ENCODE peak calls at places on chromosomes 4 and X, in nine cellular contexts. Y is RPMI8226; Z is activated naive CD4-positive, alpha-beta T cell; P is GM18507; B is CD8-positive, alpha-beta T cell; O is lower lobe of right lung; W is heart right ventricle; N is GM23338; S is HEK293T. X is an unnamed sample.

GRCh38 chr4:102151696-102152095 is 193.6 kb downstream of the SLC39A8 start:
- DNase-seq in W (no peak), Y (no peak), Z (no peak), B (no peak), N (no peak), S (no peak), O (no peak), P (no peak), X (no peak)

GRCh38 chrX:4710618-4711433 is 997.4 kb upstream of the PRKX start:
- DNase-seq in P (no peak), O (no peak), Z (no peak), B (no peak), N (no peak), Y (no peak), S (no peak), W (no peak), X (no peak)

GRCh38 chr4:77434299-77435092 is 171.1 kb upstream of the CXCL13 start:
- DNase-seq in Y (peak), B (no peak), Z (no peak), O (peak), N (no peak), W (peak), S (no peak), P (no peak), X (no peak)

GRCh38 chrX:135931644-135932487 is 38.4 kb downstream of the SAGE1 start:
- DNase-seq in O (peak), P (no peak), S (peak), W (peak), Y (peak), B (no peak), N (peak), Z (no peak), X (no peak)

GRCh38 chr4:138707746-138708145 is 307.8 kb upstream of the NOCT start:
- DNase-seq in O (no peak), P (no peak), W (no peak), Z (no peak), B (no peak), N (no peak), Y (no peak), S (no peak), X (no peak)

GRCh38 chrX:99242001-99242400 is 1168.1 kb downstream of the PCDH19 start:
- DNase-seq in P (no peak), Z (no peak), W (no peak), N (peak), S (no peak), B (no peak), O (no peak), Y (no peak), X (no peak)

GRCh38 chr4:76585897-76586360 is 150.9 kb downstream of the SHROOM3 start:
- DNase-seq in B (no peak), Y (no peak), N (peak), O (peak), S (peak), P (peak), W (peak), Z (no peak), X (no peak)

GRCh38 chr4:186726440-186727148 is 2.9 kb upstream of the FAT1 start:
- DNase-seq in O (peak), N (peak), Z (no peak), W (peak), S (peak), Y (no peak), P (no peak), B (no peak), X (no peak)

GRCh38 chr4:109972786-109973528 is 60.3 kb downstream of the EGF start:
- DNase-seq in O (no peak), W (no peak), Z (no peak), P (no peak), B (no peak), N (peak), S (no peak), Y (no peak), X (no peak)

GRCh38 chrX:30875957-30876356 is 13.1 kb downstream of the TAB3 start:
- DNase-seq in Y (no peak), P (no peak), S (no peak), N (no peak), Z (no peak), B (no peak), W (no peak), O (no peak), X (no peak)

GRCh38 chr4:86152454-86152853 is 207.4 kb downstream of the MAPK10 start:
- DNase-seq in P (no peak), O (no peak), Y (no peak), B (no peak), N (no peak), S (no peak), W (no peak), Z (no peak), X (no peak)

GRCh38 chr4:37891221-37892159 is 606 bp downstream of the TBC1D1 start:
- DNase-seq in B (peak), P (peak), W (no peak), Z (peak), Y (peak), N (peak), S (peak), O (peak), X (peak)

GRCh38 chrX:12685541-12685940 is 105.7 kb upstream of the PRPS2 start:
- DNase-seq in Z (no peak), Y (no peak), B (no peak), P (no peak), N (no peak), W (no peak), S (no peak), O (no peak), X (no peak)

GRCh38 chr4:76704133-76704881 is 193.6 kb downstream of the SOWAHB start:
- DNase-seq in W (no peak), B (no peak), S (no peak), O (peak), Z (no peak), P (no peak), N (peak), Y (no peak), X (no peak)

GRCh38 chrX:7112071-7112470 is 35.4 kb upstream of the STS start:
- DNase-seq in Z (no peak), B (no peak), O (no peak), Y (no peak), S (no peak), P (no peak), N (no peak), W (no peak), X (no peak)

GRCh38 chr4:17781831-17782287 is 438 bp upstream of the FAM184B start:
- DNase-seq in S (no peak), O (no peak), N (peak), B (no peak), W (no peak), Z (no peak), Y (no peak), P (no peak), X (no peak)

GRCh38 chrX:23783569-23784486 is 855 bp downstream of the SAT1 start:
- DNase-seq in S (no peak), B (no peak), Z (no peak), P (no peak), W (no peak), N (no peak), O (no peak), Y (peak), X (no peak)

GRCh38 chrX:106726485-106727437 is at the start of gene RNF128:
- DNase-seq in W (peak), B (no peak), Y (no peak), O (peak), N (peak), Z (no peak), P (no peak), S (peak), X (no peak)

GRCh38 chrX:130637591-130637990 is 235.8 kb downstream of the RBMX2 start:
- DNase-seq in W (no peak), N (no peak), B (no peak), O (no peak), Z (no peak), Y (no peak), P (no peak), S (no peak), X (no peak)

GRCh38 chr4:61556277-61556676 is 356.2 kb downstream of the ADGRL3 start:
- DNase-seq in N (no peak), P (no peak), W (no peak), O (no peak), Y (no peak), B (no peak), S (no peak), Z (no peak), X (no peak)

GRCh38 chr4:23788460-23788859 is 101.4 kb downstream of the PPARGC1A start:
- DNase-seq in S (no peak), B (no peak), Z (no peak), P (no peak), W (no peak), N (no peak), O (no peak), Y (no peak), X (no peak)

GRCh38 chrX:50726296-50726695 is 87.7 kb downstream of the SHROOM4 start:
- DNase-seq in N (peak), S (no peak), Z (no peak), O (no peak), P (no peak), W (no peak), B (no peak), Y (no peak), X (no peak)

GRCh38 chr4:164508836-164509235 is 245.1 kb upstream of the SMIM31 start:
- DNase-seq in O (no peak), S (no peak), B (no peak), P (no peak), Y (no peak), W (no peak), N (no peak), Z (no peak), X (no peak)

GRCh38 chrX:49193542-49193964 is 6.4 kb downstream of the SYP start:
- DNase-seq in O (no peak), B (no peak), Y (no peak), Z (no peak), P (no peak), S (no peak), N (no peak), W (no peak), X (no peak)

GRCh38 chr4:70902577-70903281 is 560 bp downstream of the MOB1B start:
- DNase-seq in N (peak), W (no peak), P (peak), O (no peak), Z (peak), S (peak), B (peak), Y (no peak), X (no peak)

GRCh38 chr4:92012899-92013867 is 290.6 kb upstream of the GRID2 start:
- DNase-seq in B (no peak), Y (no peak), Z (no peak), O (no peak), S (no peak), P (no peak), W (no peak), N (peak), X (no peak)

GRCh38 chrX:79330022-79330421 is 37.1 kb downstream of the ITM2A start:
- DNase-seq in N (peak), B (no peak), Z (no peak), P (no peak), W (no peak), O (no peak), Y (no peak), S (no peak), X (no peak)

GRCh38 chrX:150848914-150849365 is 49.5 kb downstream of the CD99L2 start:
- DNase-seq in P (no peak), O (peak), Y (peak), S (no peak), N (no peak), B (no peak), W (no peak), Z (no peak), X (no peak)

GRCh38 chrX:54043696-54044125 is 562 bp downstream of the PHF8 start:
- DNase-seq in B (peak), Z (peak), S (peak), Y (peak), P (no peak), N (peak), O (no peak), W (peak), X (peak)